ENCODE peak calls at places on chromosomes 5 and 9, in ten cellular contexts. D, H, V, A, U, R, E, B, G and M are unnamed samples.
A peak's percentile ranks its signal among the peaks of the same experiment; 100 is the strongest.

GRCh38 chr5:13354611-13355010 is 589.9 kb downstream of the DNAH5 start:
- DNase-seq in D (no peak), H (no peak), V (no peak), A (no peak), U (no peak), R (no peak), E (no peak), B (no peak), G (peak; percentile 80), M (no peak)

GRCh38 chr5:123512631-123513461 is 869 bp downstream of the CSNK1G3 start:
- DNase-seq in D (no peak), H (no peak), V (peak; percentile 58), A (peak; percentile 58), U (peak; percentile 30), R (peak; percentile 42), E (peak; percentile 34), B (peak; percentile 70), G (peak; percentile 50), M (peak; percentile 85)

GRCh38 chr9:93307468-93308157 is 123.7 kb downstream of the WNK2 start:
- DNase-seq in D (no peak), H (peak; percentile 27), V (no peak), A (no peak), U (no peak), R (no peak), E (no peak), B (no peak), G (no peak), M (no peak)

GRCh38 chr5:172280937-172281336 is 2.6 kb downstream of the UBTD2 start:
- DNase-seq in D (no peak), H (no peak), V (peak; percentile 89), A (no peak), U (peak; percentile 77), R (no peak), E (no peak), B (no peak), G (peak; percentile 54), M (no peak)

GRCh38 chr9:76585487-76586459 is 126.8 kb downstream of the GCNT1 start:
- DNase-seq in D (no peak), H (no peak), V (no peak), A (no peak), U (no peak), R (no peak), E (no peak), B (no peak), G (no peak), M (no peak)

GRCh38 chr5:146466521-146467349 is 19.6 kb downstream of the TCERG1 start:
- DNase-seq in D (no peak), H (no peak), V (peak; percentile 65), A (no peak), U (peak; percentile 37), R (no peak), E (no peak), B (no peak), G (peak; percentile 13), M (no peak)

GRCh38 chr5:167770461-167770860 is 521.0 kb upstream of the WWC1 start:
- DNase-seq in D (no peak), H (no peak), V (peak; percentile 86), A (no peak), U (peak; percentile 77), R (no peak), E (no peak), B (no peak), G (peak; percentile 92), M (no peak)

GRCh38 chr5:172450861-172451695 is 3.2 kb downstream of the SH3PXD2B start:
- DNase-seq in D (no peak), H (no peak), V (peak; percentile 70), A (peak; percentile 75), U (no peak), R (no peak), E (no peak), B (no peak), G (no peak), M (no peak)

GRCh38 chr9:69961834-69962233 is 81.8 kb upstream of the MAMDC2 start:
- DNase-seq in D (no peak), H (no peak), V (peak; percentile 52), A (no peak), U (no peak), R (no peak), E (no peak), B (no peak), G (no peak), M (no peak)

GRCh38 chr5:126360467-126360866 is 62.7 kb upstream of the GRAMD2B start:
- DNase-seq in D (no peak), H (no peak), V (no peak), A (no peak), U (no peak), R (no peak), E (no peak), B (no peak), G (no peak), M (no peak)

GRCh38 chr9:100474082-100474949 is 1.4 kb downstream of the TMEFF1 start:
- DNase-seq in D (no peak), H (no peak), V (no peak), A (peak; percentile 42), U (no peak), R (peak; percentile 5), E (no peak), B (no peak), G (no peak), M (no peak)

GRCh38 chr9:125190371-125190801 is 783 bp upstream of the PPP6C start:
- DNase-seq in D (no peak), H (no peak), V (peak; percentile 44), A (peak; percentile 23), U (no peak), R (no peak), E (no peak), B (no peak), G (no peak), M (no peak)

GRCh38 chr9:7172445-7173115 is 414.8 kb downstream of the KDM4C start:
- DNase-seq in D (no peak), H (no peak), V (peak; percentile 71), A (no peak), U (peak; percentile 63), R (no peak), E (no peak), B (no peak), G (peak; percentile 55), M (no peak)

GRCh38 chr5:149313151-149313841 is 32.0 kb upstream of the GRPEL2 start:
- DNase-seq in D (no peak), H (no peak), V (no peak), A (no peak), U (no peak), R (no peak), E (no peak), B (no peak), G (no peak), M (no peak)

GRCh38 chr9:36317766-36318165 is 59.5 kb upstream of the GNE start:
- DNase-seq in D (no peak), H (no peak), V (no peak), A (peak; percentile 44), U (no peak), R (no peak), E (no peak), B (no peak), G (no peak), M (peak; percentile 96)

GRCh38 chr5:148924817-148925216 is 98.4 kb downstream of the ADRB2 start:
- DNase-seq in D (no peak), H (no peak), V (no peak), A (no peak), U (no peak), R (peak; percentile 55), E (no peak), B (no peak), G (no peak), M (no peak)

GRCh38 chr5:107893642-107894041 is 222.9 kb upstream of the EFNA5 start:
- DNase-seq in D (peak; percentile 23), H (no peak), V (peak; percentile 84), A (no peak), U (peak; percentile 32), R (no peak), E (no peak), B (no peak), G (peak; percentile 85), M (no peak)

GRCh38 chr9:34387239-34387638 is 10.5 kb upstream of the MYORG start:
- DNase-seq in D (no peak), H (peak; percentile 70), V (no peak), A (no peak), U (no peak), R (no peak), E (no peak), B (no peak), G (no peak), M (no peak)

GRCh38 chr5:10595305-10595677 is 31.4 kb downstream of the ANKRD33B start:
- DNase-seq in D (no peak), H (no peak), V (peak; percentile 83), A (no peak), U (peak; percentile 44), R (no peak), E (no peak), B (no peak), G (peak; percentile 28), M (no peak)

DNA sequence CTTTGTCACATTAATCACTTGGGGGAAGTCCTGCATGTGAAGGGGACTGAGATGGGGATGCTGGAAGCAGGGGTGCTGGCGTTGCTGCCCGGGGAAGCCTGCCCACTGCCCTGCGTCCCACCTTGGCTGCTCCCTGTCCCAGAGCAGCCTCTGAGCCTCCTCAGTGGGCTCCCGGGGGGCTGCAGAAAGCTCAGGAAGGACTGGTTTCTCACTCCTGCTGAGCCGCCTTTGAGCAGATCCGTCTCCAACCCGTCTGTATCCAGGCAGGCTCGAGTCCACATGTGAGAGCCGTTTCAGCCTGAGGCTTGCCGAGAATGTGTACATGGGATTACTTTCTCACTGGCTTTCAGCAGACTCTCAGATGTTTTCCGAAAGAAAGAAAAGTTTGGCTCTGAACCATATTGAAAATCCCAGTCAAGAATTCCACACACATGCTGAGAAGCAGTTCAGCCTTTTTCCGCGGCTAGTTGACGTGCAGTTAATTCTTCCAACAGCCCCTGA is 95.3 kb upstream of the COL5A1 start:
- DNase-seq in D (no peak), H (no peak), V (peak; percentile 75), A (peak; percentile 28), U (peak; percentile 26), R (no peak), E (no peak), B (peak; percentile 60), G (peak; percentile 63), M (peak; percentile 54)
- H3K4me1 ChIP-seq in D (peaks cover 6% of the 10 kb centered on the region), H (peaks cover 33% of the 10 kb centered on the region), V (peaks cover 34% of the 10 kb centered on the region), A (peaks cover 3% of the 10 kb centered on the region), U (peaks cover 16% of the 10 kb centered on the region), R (no peaks in the 10 kb centered on the region), E (peaks cover 6% of the 10 kb centered on the region), B (peaks cover under 1% of the 10 kb centered on the region), G (peaks cover 11% of the 10 kb centered on the region), M (no peaks in the 10 kb centered on the region)

GRCh38 chr9:75083188-75083976 is 4.6 kb downstream of the NMRK1 start:
- DNase-seq in D (no peak), H (no peak), V (no peak), A (peak; percentile 94), U (no peak), R (peak; percentile 37), E (no peak), B (peak; percentile 74), G (no peak), M (peak; percentile 77)
- H3K4me1 ChIP-seq in D (peaks cover 16% of the 10 kb centered on the region), H (peaks cover 32% of the 10 kb centered on the region), V (peaks cover 10% of the 10 kb centered on the region), A (peaks cover 11% of the 10 kb centered on the region), U (no peaks in the 10 kb centered on the region), R (peaks cover 32% of the 10 kb centered on the region), E (peaks cover 7% of the 10 kb centered on the region), B (peaks cover 38% of the 10 kb centered on the region), G (no peaks in the 10 kb centered on the region), M (peaks cover 23% of the 10 kb centered on the region)

GRCh38 chr5:81879936-81880335 is 91.9 kb upstream of the ATG10 start:
- DNase-seq in D (no peak), H (no peak), V (no peak), A (no peak), U (no peak), R (no peak), E (no peak), B (no peak), G (no peak), M (no peak)
- H3K4me1 ChIP-seq in D (no peaks in the 10 kb centered on the region), H (no peaks in the 10 kb centered on the region), V (no peaks in the 10 kb centered on the region), A (no peaks in the 10 kb centered on the region), U (no peaks in the 10 kb centered on the region), R (no peaks in the 10 kb centered on the region), E (no peaks in the 10 kb centered on the region), B (no peaks in the 10 kb centered on the region), G (no peaks in the 10 kb centered on the region), M (no peaks in the 10 kb centered on the region)

GRCh38 chr5:1521054-1521453 is 2.7 kb downstream of the LPCAT1 start:
- DNase-seq in D (no peak), H (peak; percentile 64), V (no peak), A (no peak), U (no peak), R (no peak), E (no peak), B (peak; percentile 55), G (no peak), M (no peak)
- H3K4me1 ChIP-seq in D (peaks cover 24% of the 10 kb centered on the region), H (peaks cover 35% of the 10 kb centered on the region), V (peaks cover 24% of the 10 kb centered on the region), A (peaks cover 8% of the 10 kb centered on the region), U (peaks cover 23% of the 10 kb centered on the region), R (peaks cover 23% of the 10 kb centered on the region), E (peaks cover 8% of the 10 kb centered on the region), B (peaks cover 41% of the 10 kb centered on the region), G (peaks cover 28% of the 10 kb centered on the region), M (no peaks in the 10 kb centered on the region)